ENCODE peak calls at places on chromosome 11, in nine cellular contexts. P is stomach, M is prostate gland, S is transverse colon, F is endothelial cell of umbilical vein, W is A549, C is right lobe of liver, Z is tibial nerve, X is spleen. E is an unnamed sample.

GRCh38 chr11:121652982-121653381 is 200.2 kb upstream of the SORL1-AS1 start:
- DNase-seq in P (no peak), M (no peak), S (no peak), F (peak), W (no peak), C (no peak), Z (no peak), X (no peak), E (no peak)

GRCh38 chr11:124832571-124832970 is 32.4 kb upstream of the MSANTD2 start:
- DNase-seq in P (no peak), M (no peak), S (no peak), F (no peak), W (no peak), C (no peak), Z (no peak), X (no peak), E (no peak)

GRCh38 chr11:6943131-6943530 is 16.9 kb downstream of the ZNF215 start:
- DNase-seq in P (no peak), M (no peak), S (no peak), F (no peak), W (no peak), C (no peak), Z (no peak), X (no peak), E (no peak)

GRCh38 chr11:93895106-93895862 is 44.9 kb upstream of the VSTM5 start:
- DNase-seq in P (no peak), M (no peak), S (no peak), F (peak), W (no peak), C (no peak), Z (no peak), X (no peak), E (no peak)

GRCh38 chr11:34150494-34151151 is 45.2 kb downstream of the NAT10 start:
- DNase-seq in P (no peak), M (no peak), S (no peak), F (no peak), W (no peak), C (no peak), Z (no peak), X (peak), E (no peak)

GRCh38 chr11:88552377-88553029 is 215.0 kb upstream of the CTSC start:
- DNase-seq in P (peak), M (no peak), S (peak), F (no peak), W (peak), C (peak), Z (no peak), X (peak), E (peak)

GRCh38 chr11:27012254-27012921 is 18.5 kb downstream of the FIBIN start:
- DNase-seq in P (no peak), M (no peak), S (peak), F (peak), W (no peak), C (no peak), Z (no peak), X (no peak), E (no peak)

GRCh38 chr11:76752321-76753175 is 30.6 kb upstream of the TSKU start:
- DNase-seq in P (peak), M (peak), S (peak), F (no peak), W (no peak), C (no peak), Z (peak), X (peak), E (no peak)

GRCh38 chr11:94675239-94675638 is 92.9 kb upstream of the AMOTL1 start:
- DNase-seq in P (no peak), M (no peak), S (no peak), F (no peak), W (no peak), C (no peak), Z (no peak), X (no peak), E (no peak)

GRCh38 chr11:68770781-68771180 is 19.5 kb upstream of the TESMIN start:
- DNase-seq in P (no peak), M (no peak), S (no peak), F (no peak), W (no peak), C (no peak), Z (no peak), X (no peak), E (no peak)

GRCh38 chr11:134598368-134598767 is 186.3 kb upstream of the B3GAT1 start:
- DNase-seq in P (no peak), M (no peak), S (no peak), F (no peak), W (no peak), C (no peak), Z (no peak), X (no peak), E (no peak)

GRCh38 chr11:73856001-73856663 is 20.5 kb downstream of the COA4 start:
- DNase-seq in P (no peak), M (no peak), S (no peak), F (no peak), W (no peak), C (no peak), Z (no peak), X (no peak), E (no peak)

GRCh38 chr11:11028017-11028692 is 170.3 kb upstream of the ZBED5 start:
- DNase-seq in P (peak), M (peak), S (peak), F (peak), W (peak), C (peak), Z (peak), X (peak), E (peak)

GRCh38 chr11:28794405-28794804 is 686.2 kb downstream of the METTL15 start:
- DNase-seq in P (no peak), M (no peak), S (no peak), F (peak), W (no peak), C (no peak), Z (no peak), X (no peak), E (no peak)

GRCh38 chr11:76745561-76746207 is 37.5 kb upstream of the TSKU start:
- DNase-seq in P (peak), M (no peak), S (peak), F (no peak), W (no peak), C (no peak), Z (no peak), X (no peak), E (no peak)

GRCh38 chr11:12196335-12196734 is 85.9 kb downstream of the MICAL2 start:
- DNase-seq in P (no peak), M (no peak), S (no peak), F (no peak), W (no peak), C (no peak), Z (no peak), X (no peak), E (no peak)

GRCh38 chr11:45917623-45918330 is at the start of gene PEX16:
- DNase-seq in P (peak), M (peak), S (peak), F (peak), W (peak), C (peak), Z (peak), X (peak), E (peak)
- TF ChIP-seq POLR2A in P (no peak), M (peak), S (peak), F (peak), W (peak), C (peak), Z (peak), X (peak), E (peak)

GRCh38 chr11:84722583-84723108 is 904.5 kb downstream of the DLG2 start:
- DNase-seq in P (no peak), M (no peak), S (no peak), F (no peak), W (no peak), C (no peak), Z (no peak), X (no peak), E (no peak)
- H3K27ac ChIP-seq in P (no peak), M (no peak), S (no peak), F (no peak), W (no peak), C (no peak), Z (no peak), X (no peak), E (no peak)

GRCh38 chr11:78399136-78399535 is 18.5 kb downstream of the GAB2 start:
- DNase-seq in P (no peak), M (no peak), S (no peak), F (no peak), W (no peak), C (no peak), Z (no peak), X (no peak), E (no peak)
- TF ChIP-seq POLR2A in P (no peak), M (no peak), S (no peak), F (no peak), W (no peak), C (no peak), Z (no peak), X (no peak), E (no peak)

GRCh38 chr11:47204633-47204989 is 10.2 kb upstream of the DDB2 start:
- DNase-seq in P (no peak), M (no peak), S (no peak), F (no peak), W (peak), C (no peak), Z (no peak), X (no peak), E (no peak)
- H3K27ac ChIP-seq in P (no peak), M (no peak), S (no peak), F (no peak), W (no peak), C (no peak), Z (no peak), X (no peak), E (no peak)

DNA sequence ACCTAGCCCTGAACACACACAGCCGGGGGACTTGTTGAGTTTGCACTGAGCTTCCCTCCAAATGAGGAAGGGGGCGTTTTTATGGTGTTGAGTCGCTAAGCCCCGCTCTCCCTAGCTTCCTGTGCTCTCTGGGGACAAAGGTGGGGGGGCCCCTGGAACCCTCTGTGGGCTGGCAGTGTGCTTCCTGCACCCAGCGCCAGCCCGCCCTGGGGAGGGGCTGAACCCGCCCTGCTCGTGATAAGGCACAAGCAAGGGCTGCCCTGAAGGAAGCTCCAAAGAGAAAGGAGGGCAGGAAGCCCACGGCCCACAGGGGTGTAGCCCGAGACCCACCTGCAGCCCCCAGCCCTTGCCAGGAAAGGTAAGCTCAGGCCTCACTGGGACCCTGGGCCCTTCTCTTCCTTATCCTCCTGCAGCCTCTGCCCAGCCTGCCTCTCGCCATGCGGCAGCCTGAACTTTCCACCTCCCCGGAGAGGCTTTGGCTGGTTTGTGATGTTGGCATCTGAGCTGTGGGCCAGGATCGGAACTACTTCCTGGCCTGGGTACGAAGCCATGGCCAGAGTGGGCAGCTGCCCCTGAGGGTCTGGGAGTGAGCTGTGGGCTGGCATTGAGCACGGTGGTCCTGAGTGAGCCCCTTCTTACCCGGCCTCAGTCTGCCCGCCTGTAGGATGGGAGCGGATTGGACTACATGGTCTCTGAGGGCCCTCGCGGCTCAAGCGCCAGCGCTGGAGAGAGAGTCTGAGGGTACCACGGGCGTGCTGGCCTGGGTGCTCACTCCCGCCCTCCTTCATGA is at the start of gene FERMT3:
- DNase-seq in P (peak), M (no peak), S (peak), F (no peak), W (no peak), C (peak), Z (no peak), X (peak), E (peak)
- TF ChIP-seq POLR2A in P (no peak), M (no peak), S (peak), F (peak), W (no peak), C (no peak), Z (peak), X (no peak), E (peak)

GRCh38 chr11:44149651-44150050 is 54.2 kb downstream of the EXT2 start:
- DNase-seq in P (no peak), M (no peak), S (no peak), F (peak), W (no peak), C (no peak), Z (no peak), X (no peak), E (no peak)
- H3K27ac ChIP-seq in P (no peak), M (no peak), S (no peak), F (no peak), W (no peak), C (no peak), Z (no peak), X (no peak), E (no peak)

GRCh38 chr11:19785265-19785664 is 72.6 kb downstream of the NAV2 start:
- DNase-seq in P (no peak), M (no peak), S (no peak), F (no peak), W (no peak), C (no peak), Z (no peak), X (no peak), E (no peak)

GRCh38 chr11:19777342-19778102 is 64.9 kb downstream of the NAV2 start:
- DNase-seq in P (no peak), M (no peak), S (no peak), F (peak), W (peak), C (no peak), Z (no peak), X (no peak), E (no peak)

GRCh38 chr11:19779740-19780139 is 67.1 kb downstream of the NAV2 start:
- DNase-seq in P (no peak), M (no peak), S (no peak), F (no peak), W (no peak), C (no peak), Z (no peak), X (no peak), E (no peak)

GRCh38 chr11:19777032-19777341 is 64.3 kb downstream of the NAV2 start:
- DNase-seq in P (peak), M (peak), S (peak), F (no peak), W (peak), C (peak), Z (no peak), X (no peak), E (no peak)

GRCh38 chr11:19781351-19781750 is 68.7 kb downstream of the NAV2 start:
- DNase-seq in P (no peak), M (no peak), S (no peak), F (no peak), W (no peak), C (no peak), Z (no peak), X (no peak), E (no peak)
- TF ChIP-seq POLR2A in P (no peak), M (no peak), S (no peak), F (no peak), W (no peak), C (no peak), Z (no peak), X (no peak), E (no peak)